ENCODE peak calls at places on chromosomes 2 and 18, in four cellular contexts. One of them, this sample, is unnamed.

GRCh38 chr2:105405291-105405690 is 6.4 kb upstream of the FHL2 start:
- DNase-seq in uterus: no peak
- DNase-seq in IMR-90: peak
- DNase-seq in Peyer's patch: no peak
- DNase-seq in this sample: no peak

GRCh38 chr2:127877626-127878025 is 8.1 kb downstream of the AMMECR1L start:
- DNase-seq in IMR-90: peak
- DNase-seq in uterus: no peak
- DNase-seq in Peyer's patch: no peak
- DNase-seq in this sample: no peak

GRCh38 chr2:159076233-159076632 is 107.8 kb downstream of the TANC1 start:
- DNase-seq in Peyer's patch: no peak
- DNase-seq in uterus: no peak
- DNase-seq in IMR-90: peak
- DNase-seq in this sample: no peak

GRCh38 chr2:168639501-168639900 is 162.9 kb upstream of the NOSTRIN start:
- DNase-seq in uterus: peak
- DNase-seq in Peyer's patch: no peak
- DNase-seq in IMR-90: peak
- DNase-seq in this sample: peak

GRCh38 chr18:1585881-1586488 is 681.3 kb downstream of the ADCYAP1 start:
- DNase-seq in IMR-90: peak
- DNase-seq in uterus: no peak
- DNase-seq in Peyer's patch: no peak
- DNase-seq in this sample: no peak

GRCh38 chr18:36503477-36503876 is 206.0 kb downstream of the FHOD3 start:
- DNase-seq in uterus: no peak
- DNase-seq in IMR-90: no peak
- DNase-seq in Peyer's patch: no peak
- DNase-seq in this sample: no peak

GRCh38 chr2:43943809-43944452 is 51.9 kb downstream of the LRPPRC start:
- DNase-seq in IMR-90: peak
- DNase-seq in uterus: no peak
- DNase-seq in Peyer's patch: no peak
- DNase-seq in this sample: no peak

GRCh38 chr18:21100141-21100540 is 11.5 kb downstream of the ROCK1 start:
- DNase-seq in IMR-90: peak
- DNase-seq in uterus: no peak
- DNase-seq in Peyer's patch: no peak
- DNase-seq in this sample: no peak

GRCh38 chr2:39608212-39608575 is 57.5 kb upstream of the TMEM178A start:
- DNase-seq in IMR-90: no peak
- DNase-seq in Peyer's patch: no peak
- DNase-seq in uterus: no peak
- DNase-seq in this sample: no peak

GRCh38 chr2:88738271-88738670 is 46.8 kb downstream of the RPIA start:
- DNase-seq in uterus: no peak
- DNase-seq in Peyer's patch: no peak
- DNase-seq in IMR-90: peak
- DNase-seq in this sample: no peak

GRCh38 chr2:148814143-148814852 is 60.7 kb upstream of the KIF5C start:
- DNase-seq in IMR-90: peak
- DNase-seq in uterus: peak
- DNase-seq in Peyer's patch: no peak
- DNase-seq in this sample: peak

GRCh38 chr2:144912206-144912605 is 392.3 kb upstream of the ZEB2 start:
- DNase-seq in IMR-90: no peak
- DNase-seq in uterus: no peak
- DNase-seq in Peyer's patch: no peak
- DNase-seq in this sample: no peak

GRCh38 chr2:189222440-189222839 is 42.9 kb upstream of the COL5A2 start:
- DNase-seq in uterus: peak
- DNase-seq in Peyer's patch: no peak
- DNase-seq in IMR-90: no peak
- DNase-seq in this sample: no peak

GRCh38 chr18:48928787-48929186 is 22.0 kb downstream of the SMAD7 start:
- DNase-seq in uterus: no peak
- DNase-seq in IMR-90: peak
- DNase-seq in Peyer's patch: peak
- DNase-seq in this sample: no peak

GRCh38 chr2:147030966-147031760 is 813.7 kb upstream of the ACVR2A start:
- DNase-seq in IMR-90: peak
- DNase-seq in uterus: no peak
- DNase-seq in Peyer's patch: no peak
- DNase-seq in this sample: no peak

GRCh38 chr18:31581498-31582197 is 10.0 kb upstream of the TTR start:
- DNase-seq in IMR-90: peak
- DNase-seq in uterus: no peak
- DNase-seq in Peyer's patch: no peak
- DNase-seq in this sample: peak

GRCh38 chr18:41170346-41170745 is 784.7 kb upstream of the PIK3C3 start:
- DNase-seq in uterus: no peak
- DNase-seq in Peyer's patch: no peak
- DNase-seq in IMR-90: peak
- DNase-seq in this sample: no peak

GRCh38 chr2:240933966-240934700 is 28.0 kb downstream of the CROCC2 start:
- DNase-seq in uterus: peak
- DNase-seq in IMR-90: no peak
- DNase-seq in Peyer's patch: no peak
- DNase-seq in this sample: peak

GRCh38 chr2:139383532-139383931 is 603.3 kb upstream of the NXPH2 start:
- DNase-seq in uterus: no peak
- DNase-seq in IMR-90: no peak
- DNase-seq in Peyer's patch: no peak
- DNase-seq in this sample: no peak

GRCh38 chr2:119286661-119287060 is 63.0 kb downstream of the STEAP3 start:
- DNase-seq in IMR-90: no peak
- DNase-seq in uterus: no peak
- DNase-seq in Peyer's patch: no peak
- DNase-seq in this sample: no peak

GRCh38 chr2:152127628-152128027 is 28.8 kb upstream of the CACNB4 start:
- DNase-seq in Peyer's patch: no peak
- DNase-seq in uterus: no peak
- DNase-seq in IMR-90: no peak
- DNase-seq in this sample: no peak

GRCh38 chr2:47638430-47638829 is 144.5 kb upstream of the MSH6 start:
- DNase-seq in Peyer's patch: no peak
- DNase-seq in IMR-90: no peak
- DNase-seq in uterus: no peak
- DNase-seq in this sample: no peak

GRCh38 chr2:2932189-2932588 is 445.4 kb downstream of the EIPR1 start:
- DNase-seq in IMR-90: no peak
- DNase-seq in Peyer's patch: no peak
- DNase-seq in uterus: no peak
- DNase-seq in this sample: no peak

GRCh38 chr2:157792345-157793052 is 83.6 kb downstream of the ACVR1 start:
- DNase-seq in uterus: no peak
- DNase-seq in IMR-90: peak
- DNase-seq in Peyer's patch: no peak
- DNase-seq in this sample: no peak

GRCh38 chr2:23579674-23580073 is 194.7 kb downstream of the KLHL29 start:
- DNase-seq in IMR-90: no peak
- DNase-seq in uterus: no peak
- DNase-seq in Peyer's patch: no peak
- DNase-seq in this sample: peak

GRCh38 chr18:79705272-79705671 is 25.7 kb downstream of the CTDP1 start:
- DNase-seq in uterus: no peak
- DNase-seq in Peyer's patch: no peak
- DNase-seq in IMR-90: no peak
- DNase-seq in this sample: no peak

GRCh38 chr18:22283397-22283796 is 114.0 kb downstream of the GATA6 start:
- DNase-seq in Peyer's patch: no peak
- DNase-seq in uterus: no peak
- DNase-seq in IMR-90: peak
- DNase-seq in this sample: no peak

GRCh38 chr2:65731476-65731875 is 299.1 kb upstream of the SPRED2 start:
- DNase-seq in Peyer's patch: no peak
- DNase-seq in IMR-90: no peak
- DNase-seq in uterus: no peak
- DNase-seq in this sample: no peak

DNA sequence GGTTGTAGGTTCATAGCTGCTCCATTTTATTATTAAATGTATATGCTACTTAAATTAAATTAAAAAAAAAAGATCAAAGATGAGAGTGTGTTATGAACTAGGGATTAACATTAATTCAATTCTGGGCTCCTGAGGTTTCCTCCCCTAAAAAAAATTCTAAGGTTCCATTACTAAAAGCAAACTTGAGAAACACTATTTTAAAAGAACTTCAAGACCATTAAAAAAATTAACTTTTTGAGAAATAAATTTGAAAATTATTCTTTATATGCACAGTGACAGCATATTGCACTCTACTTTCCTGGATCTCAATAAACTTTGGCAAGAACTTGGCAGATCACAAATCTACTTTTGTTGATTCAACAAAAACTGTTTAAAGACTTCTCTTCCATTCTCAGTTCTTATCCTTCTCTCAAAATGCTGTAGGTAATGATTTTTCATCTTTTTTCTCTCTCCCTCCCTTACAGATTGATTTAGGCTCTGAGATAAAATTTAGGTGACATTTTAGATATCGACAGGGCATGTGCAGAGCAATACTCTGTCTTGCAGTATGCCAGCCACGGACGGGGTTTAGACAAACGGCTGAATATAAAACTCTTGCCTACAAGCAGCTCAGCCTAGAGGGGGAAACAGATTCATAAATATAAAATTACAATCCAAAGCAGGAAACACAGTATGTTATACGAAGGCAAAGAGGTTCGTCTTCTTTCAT is 581 bp upstream of the MARS2 start:
- DNase-seq in Peyer's patch: no peak
- DNase-seq in IMR-90: no peak
- DNase-seq in uterus: no peak
- DNase-seq in this sample: no peak
- TF ChIP-seq POLR2A in Peyer's patch: no peak
- TF ChIP-seq POLR2A in IMR-90: no peak
- TF ChIP-seq POLR2A in uterus: no peak
- TF ChIP-seq POLR2A in this sample: no peak

GRCh38 chr18:76260941-76261472 is 234.0 kb downstream of the ZNF516 start:
- DNase-seq in uterus: no peak
- DNase-seq in Peyer's patch: no peak
- DNase-seq in IMR-90: no peak
- DNase-seq in this sample: no peak

GRCh38 chr18:76258209-76258608 is 236.8 kb downstream of the ZNF516 start:
- DNase-seq in uterus: no peak
- DNase-seq in IMR-90: peak
- DNase-seq in Peyer's patch: no peak
- DNase-seq in this sample: no peak

GRCh38 chr18:76256897-76257500 is 238.0 kb downstream of the ZNF516 start:
- DNase-seq in IMR-90: peak
- DNase-seq in Peyer's patch: no peak
- DNase-seq in uterus: peak
- DNase-seq in this sample: peak

GRCh38 chr18:76259726-76260125 is 235.3 kb downstream of the ZNF516 start:
- DNase-seq in Peyer's patch: no peak
- DNase-seq in IMR-90: no peak
- DNase-seq in uterus: no peak
- DNase-seq in this sample: no peak

GRCh38 chr18:76259012-76259568 is 236.0 kb downstream of the ZNF516 start:
- DNase-seq in Peyer's patch: no peak
- DNase-seq in IMR-90: no peak
- DNase-seq in uterus: no peak
- DNase-seq in this sample: no peak
- TF ChIP-seq POLR2A in Peyer's patch: no peak
- TF ChIP-seq POLR2A in IMR-90: no peak
- TF ChIP-seq POLR2A in uterus: no peak
- TF ChIP-seq POLR2A in this sample: no peak

GRCh38 chr2:237614151-237614720 is 13.2 kb upstream of the LRRFIP1 start:
- DNase-seq in uterus: no peak
- DNase-seq in IMR-90: peak
- DNase-seq in Peyer's patch: no peak
- DNase-seq in this sample: no peak

GRCh38 chr2:237618449-237618848 is 8.9 kb upstream of the LRRFIP1 start:
- DNase-seq in uterus: no peak
- DNase-seq in Peyer's patch: no peak
- DNase-seq in IMR-90: peak
- DNase-seq in this sample: no peak

GRCh38 chr2:237615631-237616249 is 11.6 kb upstream of the LRRFIP1 start:
- DNase-seq in uterus: no peak
- DNase-seq in Peyer's patch: no peak
- DNase-seq in IMR-90: no peak
- DNase-seq in this sample: no peak

GRCh38 chr2:237617305-237617982 is 9.9 kb upstream of the LRRFIP1 start:
- DNase-seq in Peyer's patch: no peak
- DNase-seq in uterus: no peak
- DNase-seq in IMR-90: no peak
- DNase-seq in this sample: no peak

DNA sequence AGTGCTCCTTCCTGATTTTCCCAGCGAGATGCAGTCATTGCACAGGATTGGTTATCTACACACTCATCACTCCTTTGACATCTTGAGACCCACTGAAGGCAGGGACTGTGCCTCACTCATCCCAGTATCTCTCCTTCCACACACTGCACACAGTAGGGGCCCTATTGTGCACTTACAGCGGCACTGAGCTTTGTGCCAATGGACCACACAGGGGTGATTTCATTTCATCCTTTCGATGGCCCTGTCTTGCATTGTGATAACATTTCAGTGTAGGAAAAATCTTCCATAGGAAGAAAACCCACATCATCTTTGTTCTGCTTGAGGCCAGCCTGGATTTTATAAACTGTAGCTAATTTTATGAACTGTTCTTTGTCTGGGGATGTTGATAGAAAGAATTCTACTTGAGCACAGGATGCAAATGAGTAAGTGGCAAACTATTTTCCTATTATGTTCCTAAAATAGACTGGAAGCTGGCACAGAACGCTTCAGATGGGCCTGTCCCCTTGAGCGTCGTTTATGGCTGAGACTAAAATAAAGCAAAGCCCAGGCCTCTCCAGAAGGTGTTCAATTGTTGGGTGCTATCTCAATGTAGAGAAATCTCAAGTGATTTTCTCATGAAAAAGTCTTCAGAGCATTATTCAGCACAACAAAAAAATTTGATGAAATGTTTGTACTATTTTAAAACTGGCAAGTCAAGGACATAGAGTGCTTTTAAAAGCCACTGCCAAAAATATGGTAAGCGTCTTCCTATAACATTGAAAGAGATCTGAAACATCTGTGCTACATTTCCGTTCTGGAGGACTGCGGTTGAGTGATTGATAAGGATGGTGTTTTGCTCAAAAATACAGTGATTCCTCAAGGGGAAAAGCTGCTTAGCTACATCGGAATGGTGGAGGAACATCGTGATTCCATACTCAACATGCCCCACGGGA is 10.7 kb upstream of the LRRFIP1 start:
- DNase-seq in IMR-90: peak
- DNase-seq in uterus: no peak
- DNase-seq in Peyer's patch: peak
- DNase-seq in this sample: no peak
- TF ChIP-seq POLR2A in IMR-90: no peak
- TF ChIP-seq POLR2A in uterus: no peak
- TF ChIP-seq POLR2A in Peyer's patch: no peak
- TF ChIP-seq POLR2A in this sample: no peak

GRCh38 chr2:218781691-218782528 is at the start of gene CYP27A1:
- DNase-seq in Peyer's patch: no peak
- DNase-seq in IMR-90: no peak
- DNase-seq in uterus: peak
- DNase-seq in this sample: peak
- TF ChIP-seq POLR2A in Peyer's patch: peak
- TF ChIP-seq POLR2A in IMR-90: no peak
- TF ChIP-seq POLR2A in uterus: peak
- TF ChIP-seq POLR2A in this sample: peak

GRCh38 chr2:191150451-191151314 is at the start of gene STAT4:
- DNase-seq in Peyer's patch: peak
- DNase-seq in uterus: peak
- DNase-seq in IMR-90: peak
- DNase-seq in this sample: peak
- TF ChIP-seq POLR2A in Peyer's patch: peak
- TF ChIP-seq POLR2A in uterus: no peak
- TF ChIP-seq POLR2A in IMR-90: no peak
- TF ChIP-seq POLR2A in this sample: no peak